ENCODE peak calls at places on chromosomes 2 and 18, in eight cellular contexts. W is WTC11; Q is astrocyte of the cerebellum; R is right atrium auricular region; Y is RWPE1; B is AG09309; Z is CD4-positive, alpha-beta T cell; T is A549. H is an unnamed sample.

GRCh38 chr18:78410094-78410786 is 569.4 kb upstream of the SALL3 start:
- DNase-seq in W (no peak), Q (no peak), R (no peak), Y (no peak), B (no peak), Z (no peak), T (no peak), H (no peak)

GRCh38 chr2:66305714-66306113 is 129.2 kb upstream of the MEIS1 start:
- DNase-seq in W (no peak), Q (peak), R (peak), Y (no peak), B (no peak), Z (no peak), T (no peak), H (no peak)

GRCh38 chr2:217994776-217995274 is 8.0 kb downstream of the TNS1 start:
- DNase-seq in W (no peak), Q (no peak), R (no peak), Y (peak), B (peak), Z (no peak), T (peak), H (no peak)

GRCh38 chr2:41283079-41283765 is 764.6 kb upstream of the PKDCC start:
- DNase-seq in W (no peak), Q (no peak), R (no peak), Y (no peak), B (no peak), Z (no peak), T (no peak), H (no peak)

GRCh38 chr18:55415258-55415871 is 172.6 kb downstream of the TCF4 start:
- DNase-seq in W (peak), Q (peak), R (peak), Y (peak), B (no peak), Z (peak), T (peak), H (peak)

GRCh38 chr2:54880428-54880827 is 157.0 kb downstream of the EML6 start:
- DNase-seq in W (no peak), Q (no peak), R (no peak), Y (no peak), B (no peak), Z (no peak), T (no peak), H (no peak)

GRCh38 chr18:59643740-59644139 is 53.5 kb downstream of the CCBE1 start:
- DNase-seq in W (no peak), Q (no peak), R (no peak), Y (no peak), B (no peak), Z (no peak), T (no peak), H (no peak)

GRCh38 chr18:12242658-12243260 is 11.4 kb upstream of the CIDEA start:
- DNase-seq in W (no peak), Q (no peak), R (peak), Y (no peak), B (no peak), Z (no peak), T (no peak), H (no peak)

GRCh38 chr18:12944724-12945123 is 3.1 kb upstream of the SEH1L start:
- DNase-seq in W (no peak), Q (no peak), R (peak), Y (no peak), B (no peak), Z (no peak), T (no peak), H (no peak)

GRCh38 chr2:120549841-120550240 is 185.8 kb upstream of the GLI2 start:
- DNase-seq in W (no peak), Q (no peak), R (no peak), Y (no peak), B (no peak), Z (no peak), T (no peak), H (no peak)

GRCh38 chr2:181741756-181742155 is 61.4 kb upstream of the NEUROD1 start:
- DNase-seq in W (no peak), Q (no peak), R (no peak), Y (peak), B (peak), Z (no peak), T (no peak), H (no peak)

GRCh38 chr2:215833531-215834162 is 179.7 kb downstream of the MREG start:
- DNase-seq in W (no peak), Q (peak), R (no peak), Y (no peak), B (no peak), Z (no peak), T (peak), H (no peak)

GRCh38 chr2:13003500-13003899 is 286.8 kb downstream of the TRIB2 start:
- DNase-seq in W (no peak), Q (peak), R (no peak), Y (no peak), B (no peak), Z (no peak), T (no peak), H (no peak)

GRCh38 chr2:20193185-20193584 is 31.7 kb downstream of the SDC1 start:
- DNase-seq in W (no peak), Q (no peak), R (no peak), Y (no peak), B (no peak), Z (no peak), T (no peak), H (no peak)

GRCh38 chr2:10305254-10305635 is 2.5 kb downstream of the HPCAL1 start:
- DNase-seq in W (no peak), Q (no peak), R (no peak), Y (no peak), B (no peak), Z (no peak), T (no peak), H (peak)

GRCh38 chr2:221468288-221468687 is 103.8 kb downstream of the EPHA4 start:
- DNase-seq in W (no peak), Q (no peak), R (no peak), Y (no peak), B (no peak), Z (no peak), T (no peak), H (no peak)

GRCh38 chr18:3347286-3347803 is 85.4 kb downstream of the MYL12B start:
- DNase-seq in W (no peak), Q (no peak), R (no peak), Y (no peak), B (no peak), Z (no peak), T (no peak), H (no peak)

GRCh38 chr18:27922780-27923179 is 254.2 kb downstream of the CDH2 start:
- DNase-seq in W (no peak), Q (no peak), R (no peak), Y (no peak), B (no peak), Z (no peak), T (no peak), H (no peak)

GRCh38 chr18:23377669-23378469 is 75.2 kb upstream of the RIOK3 start:
- DNase-seq in W (no peak), Q (peak), R (no peak), Y (peak), B (peak), Z (no peak), T (peak), H (no peak)

GRCh38 chr2:97707428-97708380 is 5.7 kb upstream of the ZAP70 start:
- DNase-seq in W (no peak), Q (no peak), R (no peak), Y (no peak), B (no peak), Z (no peak), T (no peak), H (no peak)

GRCh38 chr2:97706112-97706511 is 7.3 kb upstream of the ZAP70 start:
- DNase-seq in W (no peak), Q (no peak), R (no peak), Y (no peak), B (no peak), Z (no peak), T (no peak), H (no peak)

GRCh38 chr2:97702731-97703470 is 10.5 kb upstream of the ZAP70 start:
- DNase-seq in W (no peak), Q (no peak), R (peak), Y (no peak), B (no peak), Z (no peak), T (no peak), H (no peak)

GRCh38 chr2:97706708-97707345 is 6.5 kb upstream of the ZAP70 start:
- DNase-seq in W (no peak), Q (no peak), R (no peak), Y (no peak), B (no peak), Z (no peak), T (no peak), H (no peak)

DNA sequence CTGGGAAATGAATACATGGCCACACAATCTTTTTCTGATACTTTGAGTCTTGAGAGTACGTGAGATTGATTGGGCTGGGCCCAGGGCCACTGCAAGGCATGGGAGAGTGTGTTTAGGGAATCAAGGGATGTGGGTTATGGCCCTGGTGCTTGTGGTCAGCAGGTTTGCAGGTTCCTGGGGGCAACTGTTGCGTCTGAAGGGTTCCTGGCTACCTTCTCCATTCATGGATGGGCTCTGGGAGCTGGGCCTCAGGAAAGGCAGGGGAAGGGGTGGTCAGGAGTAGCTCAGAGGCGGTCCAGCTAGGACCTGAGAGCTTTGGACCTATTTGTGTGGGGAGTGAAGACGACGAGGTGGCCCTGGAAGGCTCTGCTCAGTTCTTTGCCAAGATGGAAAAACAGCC is 8.4 kb upstream of the ZAP70 start:
- DNase-seq in W (no peak), Q (no peak), R (no peak), Y (no peak), B (no peak), Z (no peak), T (no peak), H (no peak)
- TF ChIP-seq CTCF in W (no peak), Q (no peak), R (no peak), Y (no peak), B (no peak), Z (no peak), T (no peak), H (no peak)

GRCh38 chr2:199485732-199486335 is 28.1 kb upstream of the SATB2 start:
- DNase-seq in W (peak), Q (peak), R (no peak), Y (peak), B (no peak), Z (no peak), T (peak), H (no peak)

GRCh38 chr2:199480966-199481365 is 23.2 kb upstream of the SATB2 start:
- DNase-seq in W (no peak), Q (no peak), R (no peak), Y (no peak), B (no peak), Z (no peak), T (no peak), H (no peak)

GRCh38 chr2:199488772-199489400 is 31.1 kb upstream of the SATB2 start:
- DNase-seq in W (peak), Q (peak), R (no peak), Y (peak), B (no peak), Z (peak), T (peak), H (no peak)

GRCh38 chr2:199490049-199490448 is 32.3 kb upstream of the SATB2 start:
- DNase-seq in W (no peak), Q (no peak), R (no peak), Y (no peak), B (no peak), Z (no peak), T (no peak), H (no peak)

GRCh38 chr2:199484927-199485326 is 27.2 kb upstream of the SATB2 start:
- DNase-seq in W (peak), Q (no peak), R (no peak), Y (no peak), B (no peak), Z (no peak), T (peak), H (no peak)
- TF ChIP-seq CTCF in W (no peak), Q (peak), R (no peak), Y (no peak), B (peak), Z (no peak), T (no peak), H (no peak)

DNA sequence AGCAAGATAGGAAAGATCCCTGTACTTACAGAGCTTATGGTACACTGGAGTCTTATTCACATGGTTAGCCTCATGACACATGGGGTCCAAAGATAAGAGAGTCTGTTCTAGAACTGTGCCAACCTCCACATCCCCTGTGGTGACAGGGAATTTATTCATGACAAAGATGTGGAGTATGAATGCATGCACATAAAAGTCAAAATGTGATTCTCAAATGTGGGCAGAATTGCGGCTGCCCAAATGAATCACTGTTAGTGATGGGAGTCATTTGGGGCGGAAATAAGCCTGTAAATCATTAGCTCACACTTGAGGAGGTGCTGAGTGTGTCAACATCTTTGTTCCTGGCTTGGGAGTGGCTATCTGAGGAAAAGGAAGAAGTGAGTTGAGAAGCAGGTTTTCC is 560.6 kb downstream of the SLC4A3 start:
- DNase-seq in W (no peak), Q (peak), R (no peak), Y (peak), B (peak), Z (no peak), T (peak), H (no peak)
- TF ChIP-seq CTCF in W (no peak), Q (no peak), R (no peak), Y (no peak), B (no peak), Z (no peak), T (no peak), H (no peak)

DNA sequence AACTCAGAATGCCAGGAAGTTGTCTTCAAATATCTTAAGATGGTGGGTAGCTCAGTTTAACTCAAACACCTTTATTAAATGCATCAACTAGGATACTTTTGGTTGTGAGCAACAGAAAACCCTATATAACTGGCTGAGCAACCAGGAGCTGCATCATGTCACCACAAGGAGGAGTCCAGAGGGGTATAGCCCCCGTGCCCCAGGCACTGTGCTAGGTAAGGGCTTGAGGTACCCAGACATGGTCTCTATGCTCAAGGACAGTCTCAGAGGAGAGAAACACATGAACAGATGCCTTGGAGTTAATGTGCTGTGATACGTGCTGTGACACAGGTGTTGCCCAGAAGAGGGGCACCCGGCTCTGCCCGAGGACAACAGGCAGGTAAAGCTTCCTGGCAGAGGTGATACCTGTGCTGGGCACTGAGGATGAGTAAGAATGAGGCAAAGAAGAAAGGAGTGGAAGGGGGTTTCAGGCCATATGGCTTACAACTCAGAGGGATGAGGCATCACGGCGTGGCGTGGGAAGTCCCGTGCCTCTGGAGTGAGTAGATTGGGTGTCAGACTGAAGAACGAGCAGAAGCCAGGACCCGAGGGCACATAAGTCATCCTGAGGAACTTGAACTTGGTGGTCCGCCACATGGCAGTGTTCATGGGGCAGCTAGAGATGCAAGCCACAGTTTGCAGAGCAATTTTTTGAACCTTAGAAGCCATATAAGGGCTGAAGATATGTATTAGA is 32.0 kb upstream of the CAB39 start:
- DNase-seq in W (no peak), Q (no peak), R (no peak), Y (peak), B (no peak), Z (no peak), T (no peak), H (no peak)
- TF ChIP-seq CTCF in W (no peak), Q (no peak), R (no peak), Y (no peak), B (no peak), Z (no peak), T (no peak), H (no peak)

GRCh38 chr2:149573760-149574159 is 13.8 kb downstream of the MMADHC start:
- DNase-seq in W (no peak), Q (no peak), R (no peak), Y (no peak), B (no peak), Z (no peak), T (no peak), H (no peak)
- TF ChIP-seq CTCF in W (no peak), Q (no peak), R (no peak), Y (peak), B (peak), Z (no peak), T (peak), H (peak)

GRCh38 chr2:148939271-148939670 is 64.2 kb downstream of the KIF5C start:
- DNase-seq in W (no peak), Q (no peak), R (no peak), Y (no peak), B (no peak), Z (no peak), T (no peak), H (no peak)

GRCh38 chr2:148935791-148936190 is 60.8 kb downstream of the KIF5C start:
- DNase-seq in W (no peak), Q (no peak), R (no peak), Y (no peak), B (no peak), Z (no peak), T (no peak), H (no peak)

GRCh38 chr2:148932536-148932935 is 57.5 kb downstream of the KIF5C start:
- DNase-seq in W (no peak), Q (no peak), R (no peak), Y (no peak), B (no peak), Z (no peak), T (no peak), H (no peak)

GRCh38 chr2:148933456-148933855 is 58.4 kb downstream of the KIF5C start:
- DNase-seq in W (no peak), Q (no peak), R (no peak), Y (no peak), B (no peak), Z (no peak), T (no peak), H (no peak)

DNA sequence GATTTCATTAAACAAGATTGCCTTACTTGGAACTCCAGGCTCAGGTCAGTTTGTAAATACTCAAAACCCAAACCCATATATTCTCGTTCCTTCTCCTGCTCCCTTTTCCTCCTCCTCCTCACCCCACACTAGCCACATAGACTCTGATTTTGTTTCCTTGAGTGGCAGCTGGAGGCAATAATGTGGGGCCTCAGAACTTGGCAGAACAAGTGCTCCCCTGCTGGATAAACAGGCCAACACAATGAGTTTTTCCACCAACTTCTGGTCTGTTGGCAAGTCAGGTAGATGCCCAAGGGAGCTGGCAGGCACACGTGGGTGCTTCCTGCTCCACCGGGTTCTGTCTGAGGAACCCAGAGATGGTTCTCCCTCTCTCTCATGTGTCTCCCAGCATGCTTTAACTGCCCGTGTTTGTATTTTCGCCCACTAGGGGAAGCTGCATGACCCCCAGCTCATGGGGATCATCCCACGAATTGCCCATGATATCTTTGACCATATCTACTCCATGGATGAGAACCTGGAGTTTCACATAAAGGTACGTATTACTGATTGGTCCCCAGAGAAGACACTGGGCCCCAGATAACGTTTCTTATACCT is 61.9 kb downstream of the KIF5C start:
- DNase-seq in W (no peak), Q (no peak), R (no peak), Y (no peak), B (no peak), Z (no peak), T (peak), H (no peak)
- TF ChIP-seq CTCF in W (no peak), Q (no peak), R (no peak), Y (no peak), B (no peak), Z (no peak), T (no peak), H (no peak)

DNA sequence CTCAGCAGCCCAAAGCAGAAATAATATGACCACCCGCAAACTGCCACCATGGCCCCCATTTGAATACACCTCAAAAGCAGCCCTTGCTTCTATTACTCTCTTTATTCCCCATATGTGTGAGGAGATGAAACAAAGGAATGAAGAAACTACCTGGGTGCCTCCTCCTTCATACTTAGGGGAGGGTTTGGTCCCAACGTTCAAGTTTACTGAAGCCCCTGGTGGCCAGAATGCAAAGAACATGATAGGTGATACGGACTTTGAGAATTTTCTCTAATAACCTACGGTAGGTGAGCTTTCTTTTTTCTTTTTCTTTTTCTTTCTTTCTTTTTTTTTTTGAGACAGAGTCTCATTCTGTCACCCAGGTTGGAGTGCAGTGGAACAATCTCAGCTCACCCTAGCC is 110.3 kb upstream of the FBXO11 start:
- DNase-seq in W (peak), Q (no peak), R (no peak), Y (peak), B (no peak), Z (no peak), T (peak), H (no peak)
- TF ChIP-seq CTCF in W (peak), Q (no peak), R (no peak), Y (no peak), B (no peak), Z (no peak), T (peak), H (peak)

DNA sequence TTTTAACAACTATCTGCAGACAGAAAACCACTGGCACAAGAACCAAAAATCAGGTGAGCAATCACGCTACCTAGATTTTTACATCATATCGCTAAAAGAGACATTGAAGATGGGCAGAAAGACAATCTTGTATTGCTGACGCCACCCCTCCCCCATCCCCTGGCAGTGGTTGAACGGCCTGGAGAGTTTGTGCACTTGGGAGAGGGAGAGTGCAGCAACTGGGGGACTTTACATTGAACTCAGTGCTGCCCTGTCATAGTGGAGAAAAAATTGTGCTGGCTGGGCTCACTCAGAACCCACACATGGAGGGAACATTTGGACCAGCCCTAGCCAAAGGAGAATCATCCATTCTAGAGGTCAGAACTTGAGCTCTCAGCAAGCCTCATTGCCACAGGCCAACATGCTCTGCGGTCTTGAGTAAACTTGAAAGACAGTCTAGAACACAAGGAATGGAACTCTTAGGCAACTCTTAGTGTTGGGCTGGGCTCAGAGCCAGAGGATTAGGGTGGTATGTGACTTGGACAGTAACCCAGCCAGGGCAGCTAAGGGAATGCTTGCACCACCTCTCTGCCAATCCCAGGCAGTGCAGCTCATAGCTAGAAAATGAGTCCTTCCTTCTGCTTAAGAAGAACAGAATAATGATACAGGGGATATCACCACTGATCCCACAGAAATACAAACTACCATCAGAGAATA is 220.0 kb upstream of the CYP26B1 start:
- DNase-seq in W (peak), Q (peak), R (peak), Y (peak), B (peak), Z (no peak), T (peak), H (no peak)
- TF ChIP-seq CTCF in W (no peak), Q (no peak), R (peak), Y (peak), B (peak), Z (no peak), T (peak), H (no peak)

GRCh38 chr2:212528106-212528856 is 10.3 kb downstream of the ERBB4 start:
- DNase-seq in W (no peak), Q (no peak), R (no peak), Y (no peak), B (no peak), Z (no peak), T (no peak), H (no peak)
- TF ChIP-seq CTCF in W (no peak), Q (no peak), R (no peak), Y (no peak), B (peak), Z (no peak), T (no peak), H (no peak)

H was measured in CD14-positive monocyte.